ENCODE peak calls at places on chromosomes 6 and 20, in four cellular contexts. R, H, T and X are unnamed samples.

GRCh38 chr6:112801681-112802080 is 454.6 kb downstream of the RFPL4B start:
- DNase-seq in R (no peak), H (no peak), T (no peak), X (no peak)

GRCh38 chr6:126033696-126034095 is 47.4 kb downstream of the TRMT11 start:
- DNase-seq in R (peak), H (peak), T (no peak), X (peak)

GRCh38 chr20:47187450-47188195 is 168.9 kb downstream of the ZMYND8 start:
- DNase-seq in R (no peak), H (no peak), T (no peak), X (no peak)

GRCh38 chr6:15520616-15521203 is 142.1 kb downstream of the DTNBP1 start:
- DNase-seq in R (no peak), H (no peak), T (no peak), X (no peak)

GRCh38 chr6:14147891-14148290 is 30.3 kb downstream of the CD83 start:
- DNase-seq in R (no peak), H (no peak), T (no peak), X (no peak)

GRCh38 chr6:47034919-47035318 is 7.2 kb downstream of the ADGRF1 start:
- DNase-seq in R (peak), H (peak), T (no peak), X (no peak)

GRCh38 chr6:154766288-154766687 is 33.1 kb downstream of the SCAF8 start:
- DNase-seq in R (peak), H (no peak), T (no peak), X (no peak)

GRCh38 chr6:69887026-69887425 is 20.7 kb downstream of the COL19A1 start:
- DNase-seq in R (no peak), H (no peak), T (no peak), X (no peak)

GRCh38 chr6:37155394-37156312 is 14.3 kb upstream of the PIM1 start:
- DNase-seq in R (no peak), H (no peak), T (no peak), X (no peak)

GRCh38 chr6:170433163-170434095 is 119.7 kb downstream of the PSMB1 start:
- DNase-seq in R (no peak), H (no peak), T (no peak), X (no peak)

GRCh38 chr6:38413097-38413800 is 226.5 kb downstream of the BTBD9 start:
- DNase-seq in R (no peak), H (no peak), T (no peak), X (no peak)

GRCh38 chr6:108785653-108786052 is 62.6 kb upstream of the ARMC2 start:
- DNase-seq in R (no peak), H (no peak), T (no peak), X (no peak)

GRCh38 chr6:156617376-156617775 is 159.8 kb upstream of the ARID1B start:
- DNase-seq in R (peak), H (no peak), T (no peak), X (no peak)

GRCh38 chr6:169256061-169256460 is 2.4 kb upstream of the THBS2 start:
- DNase-seq in R (no peak), H (no peak), T (no peak), X (no peak)

GRCh38 chr6:161400650-161401049 is 126.8 kb upstream of the AGPAT4 start:
- DNase-seq in R (no peak), H (no peak), T (no peak), X (no peak)

GRCh38 chr6:1864496-1864895 is 254.8 kb downstream of the FOXC1 start:
- DNase-seq in R (no peak), H (peak), T (no peak), X (no peak)

GRCh38 chr6:156912431-156912830 is 135.3 kb downstream of the ARID1B start:
- DNase-seq in R (no peak), H (peak), T (no peak), X (no peak)

GRCh38 chr20:49915118-49915379 is 280 bp downstream of the SPATA2 start:
- DNase-seq in R (no peak), H (no peak), T (no peak), X (no peak)

GRCh38 chr6:169997187-169997929 is 245.9 kb downstream of the ERMARD start:
- DNase-seq in R (no peak), H (no peak), T (no peak), X (no peak)

GRCh38 chr20:11451793-11452291 is 465.9 kb upstream of the BTBD3 start:
- DNase-seq in R (no peak), H (peak), T (no peak), X (no peak)

GRCh38 chr6:169315830-169316614 is 62.4 kb upstream of the THBS2 start:
- DNase-seq in R (no peak), H (no peak), T (no peak), X (no peak)

GRCh38 chr6:30231067-30231466 is 17.9 kb upstream of the TRIM26 start:
- DNase-seq in R (no peak), H (no peak), T (no peak), X (no peak)

GRCh38 chr6:72525821-72526550 is 95.9 kb upstream of the KCNQ5 start:
- DNase-seq in R (no peak), H (no peak), T (no peak), X (no peak)

GRCh38 chr6:107627928-107628327 is 138.0 kb downstream of the SOBP start:
- DNase-seq in R (no peak), H (no peak), T (no peak), X (no peak)

GRCh38 chr6:169990095-169991030 is 238.9 kb downstream of the ERMARD start:
- DNase-seq in R (peak), H (no peak), T (no peak), X (no peak)

GRCh38 chr20:25360631-25361286 is 29.9 kb downstream of the ABHD12 start:
- DNase-seq in R (peak), H (no peak), T (no peak), X (no peak)

GRCh38 chr6:110949679-110950285 is 8.7 kb upstream of the GTF3C6 start:
- DNase-seq in R (peak), H (peak), T (no peak), X (peak)

GRCh38 chr20:9923648-9924047 is 84.8 kb upstream of the PAK5 start:
- DNase-seq in R (no peak), H (no peak), T (no peak), X (no peak)

GRCh38 chr6:12569646-12570045 is 146.9 kb upstream of the PHACTR1 start:
- DNase-seq in R (no peak), H (no peak), T (no peak), X (no peak)

GRCh38 chr6:105204331-105204730 is 24.5 kb upstream of the POPDC3 start:
- DNase-seq in R (no peak), H (no peak), T (no peak), X (no peak)

GRCh38 chr6:37582309-37582708 is 82.6 kb upstream of the CCDC167 start:
- DNase-seq in R (no peak), H (peak), T (no peak), X (no peak)

GRCh38 chr20:21518292-21518991 is 4.6 kb upstream of the NKX2-2 start:
- DNase-seq in R (no peak), H (peak), T (peak), X (no peak)

GRCh38 chr6:64104051-64104450 is 468.4 kb downstream of the PHF3 start:
- DNase-seq in R (no peak), H (no peak), T (no peak), X (no peak)

GRCh38 chr20:24779166-24779565 is 169.9 kb upstream of the CST7 start:
- DNase-seq in R (no peak), H (no peak), T (no peak), X (no peak)

GRCh38 chr20:62138912-62139311 is 4.3 kb downstream of the PSMA7 start:
- DNase-seq in R (no peak), H (no peak), T (no peak), X (no peak)

GRCh38 chr20:63941282-63942060 is 14.7 kb downstream of the UCKL1 start:
- DNase-seq in R (no peak), H (peak), T (peak), X (peak)

GRCh38 chr6:42411431-42411830 is 40.3 kb downstream of the TRERF1 start:
- DNase-seq in R (no peak), H (no peak), T (no peak), X (no peak)

DNA sequence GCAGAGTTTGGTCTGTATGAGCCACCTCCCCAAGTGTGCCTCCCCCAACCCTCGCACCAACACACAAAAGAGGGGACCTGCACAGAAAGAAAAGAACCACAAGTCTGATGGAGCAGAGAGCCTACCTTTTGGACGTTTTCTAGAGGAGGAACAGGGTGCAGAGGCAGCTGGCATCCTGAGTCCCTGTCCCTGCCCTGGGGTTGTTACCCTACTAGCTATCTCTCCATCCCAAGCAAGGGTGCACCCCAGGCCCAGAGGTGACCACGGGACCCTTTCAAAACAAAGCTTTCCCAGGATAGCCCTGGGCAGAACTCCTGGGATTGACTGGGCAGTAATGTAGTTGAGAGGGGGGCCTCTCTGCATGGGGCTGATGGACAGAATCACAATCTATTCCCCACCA is 9.7 kb upstream of the MATN4 start:
- DNase-seq in R (no peak), H (no peak), T (no peak), X (no peak)
- H3K4me3 ChIP-seq in R (no peak), H (no peak), T (no peak), X (no peak)

GRCh38 chr6:84764332-84765049 is at the start of gene TBX18:
- DNase-seq in R (peak), H (peak), T (peak), X (peak)

GRCh38 chr6:84763397-84764331 is 734 bp downstream of the TBX18 start:
- DNase-seq in R (peak), H (peak), T (peak), X (peak)

GRCh38 chr6:84762220-84762940 is 2.0 kb downstream of the TBX18 start:
- DNase-seq in R (peak), H (peak), T (no peak), X (no peak)

GRCh38 chr6:84766118-84766683 is 1.8 kb upstream of the TBX18 start:
- DNase-seq in R (no peak), H (peak), T (peak), X (no peak)

DNA sequence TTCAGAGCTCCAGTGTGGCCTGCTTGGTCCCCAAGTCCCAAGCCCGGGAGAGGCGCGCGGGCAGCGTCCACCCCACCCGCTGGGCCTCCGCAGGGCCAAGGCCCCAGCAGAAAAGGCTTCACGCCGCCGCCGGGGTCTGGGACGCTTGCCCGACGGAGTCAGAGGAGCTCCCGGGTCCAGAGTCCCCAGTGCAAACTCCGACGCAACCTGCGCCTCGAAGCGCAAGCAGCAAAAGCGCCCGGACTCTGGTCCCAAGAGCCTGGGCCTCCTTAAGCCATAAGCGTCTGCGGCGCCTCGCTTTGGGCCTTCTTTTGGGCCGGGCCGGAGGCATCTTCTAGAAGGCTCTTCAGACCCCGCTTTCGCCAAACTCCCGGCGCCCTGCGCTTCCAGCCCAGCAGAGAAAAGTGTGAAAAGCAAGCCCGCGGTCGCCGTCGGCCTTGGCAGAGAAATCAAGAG is 1.4 kb downstream of the TBX18 start:
- DNase-seq in R (peak), H (peak), T (peak), X (no peak)
- TF ChIP-seq EZH2 in R (no peak), H (peak), T (peak), X (no peak)

DNA sequence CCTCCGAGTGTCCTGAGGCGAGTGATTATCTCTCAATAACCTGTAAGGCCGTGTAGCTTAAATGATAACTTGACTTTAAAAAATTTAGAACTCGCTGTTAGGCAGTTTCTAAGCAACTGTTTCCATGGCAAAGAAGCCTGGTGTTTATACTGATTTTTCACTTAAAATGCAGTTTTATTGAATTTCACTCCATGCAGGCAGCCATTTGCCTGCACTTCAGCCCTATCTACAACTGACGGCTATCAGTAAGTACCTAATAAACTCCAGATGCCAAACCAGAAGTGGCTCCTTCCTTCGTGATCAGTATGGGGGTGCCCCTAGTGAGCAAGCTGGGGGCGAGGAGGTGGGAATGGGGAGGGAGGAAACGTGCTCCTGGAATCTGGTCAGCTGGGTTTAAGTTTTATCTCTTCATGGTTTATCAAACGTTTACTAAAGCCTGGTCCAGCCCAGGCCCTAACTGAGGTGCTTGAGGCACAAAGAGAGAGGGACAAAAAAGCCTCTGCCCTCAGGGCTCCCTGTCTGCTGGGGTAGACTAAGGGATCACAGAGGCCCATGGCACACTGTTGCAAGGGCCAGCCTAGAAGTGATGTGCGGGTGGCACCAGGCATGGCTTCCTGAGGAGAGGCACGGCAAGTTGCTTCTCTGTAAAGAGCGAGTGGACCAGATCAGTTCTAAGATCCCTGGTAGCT is 45.5 kb downstream of the TTI1 start:
- DNase-seq in R (no peak), H (no peak), T (no peak), X (no peak)
- TF ChIP-seq POLR2AphosphoS5 in R (no peak), H (no peak), T (no peak), X (no peak)

GRCh38 chr6:135087803-135088202 is 33.2 kb upstream of the HBS1L start:
- DNase-seq in R (no peak), H (no peak), T (no peak), X (no peak)
- H3K4me3 ChIP-seq in R (no peak), H (no peak), T (no peak), X (no peak)

DNA sequence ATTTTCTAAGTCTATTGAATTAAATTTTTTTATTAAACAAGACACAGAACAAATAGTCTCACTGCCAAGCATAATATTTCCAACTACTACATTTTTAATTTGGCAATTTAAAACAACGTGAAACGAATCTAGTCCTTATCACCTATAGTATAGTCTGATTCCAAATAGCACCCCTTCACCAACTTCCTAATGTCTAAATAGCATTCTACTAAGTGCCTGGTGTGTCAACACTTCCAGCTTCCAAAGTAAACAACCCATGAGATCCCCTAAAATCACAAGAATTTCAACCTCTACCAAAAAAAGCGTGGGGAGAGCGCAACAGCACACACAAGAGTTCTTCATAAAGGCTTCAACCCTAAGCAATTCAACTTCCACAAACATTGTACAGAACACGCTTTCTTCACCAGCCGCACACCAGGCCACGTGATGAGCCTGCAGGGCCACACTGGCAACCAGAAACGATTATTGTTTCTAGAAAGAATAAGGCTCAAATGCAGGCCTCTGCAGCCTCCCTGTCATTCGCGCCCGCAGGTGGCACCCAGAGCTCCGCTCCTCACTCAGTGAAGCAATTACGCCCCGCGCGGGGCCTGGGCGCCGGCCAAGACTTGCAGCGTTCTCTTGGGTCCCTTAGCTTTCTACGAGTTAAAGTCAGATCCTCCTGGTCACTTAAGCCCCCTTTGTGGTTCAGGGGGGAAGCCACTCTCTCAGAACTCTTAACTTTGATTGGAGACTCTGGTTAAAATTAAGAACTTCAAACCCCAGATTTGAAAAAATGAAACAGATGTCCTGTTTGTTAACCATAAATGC is 18.4 kb downstream of the SIM1 start:
- DNase-seq in R (peak), H (peak), T (peak), X (no peak)
- TF ChIP-seq EZH2 in R (no peak), H (no peak), T (no peak), X (no peak)

GRCh38 chr20:37344506-37345338 is 1.2 kb upstream of the SRC start:
- DNase-seq in R (no peak), H (no peak), T (no peak), X (no peak)

GRCh38 chr20:37346232-37346525 is 239 bp downstream of the SRC start:
- DNase-seq in R (no peak), H (no peak), T (no peak), X (no peak)

GRCh38 chr20:37343994-37344355 is 2.0 kb upstream of the SRC start:
- DNase-seq in R (no peak), H (no peak), T (no peak), X (no peak)

GRCh38 chr20:37346526-37347346 is 796 bp downstream of the SRC start:
- DNase-seq in R (no peak), H (peak), T (no peak), X (no peak)

GRCh38 chr20:37345339-37346231 is at the start of gene SRC:
- DNase-seq in R (peak), H (peak), T (peak), X (no peak)
- TF ChIP-seq POLR2AphosphoS5 in R (peak), H (peak), T (peak), X (peak)

GRCh38 chr6:90284236-90284744 is 12.4 kb downstream of the BACH2 start:
- DNase-seq in R (peak), H (peak), T (no peak), X (no peak)
- H3K4me3 ChIP-seq in R (peak), H (no peak), T (no peak), X (no peak)

DNA sequence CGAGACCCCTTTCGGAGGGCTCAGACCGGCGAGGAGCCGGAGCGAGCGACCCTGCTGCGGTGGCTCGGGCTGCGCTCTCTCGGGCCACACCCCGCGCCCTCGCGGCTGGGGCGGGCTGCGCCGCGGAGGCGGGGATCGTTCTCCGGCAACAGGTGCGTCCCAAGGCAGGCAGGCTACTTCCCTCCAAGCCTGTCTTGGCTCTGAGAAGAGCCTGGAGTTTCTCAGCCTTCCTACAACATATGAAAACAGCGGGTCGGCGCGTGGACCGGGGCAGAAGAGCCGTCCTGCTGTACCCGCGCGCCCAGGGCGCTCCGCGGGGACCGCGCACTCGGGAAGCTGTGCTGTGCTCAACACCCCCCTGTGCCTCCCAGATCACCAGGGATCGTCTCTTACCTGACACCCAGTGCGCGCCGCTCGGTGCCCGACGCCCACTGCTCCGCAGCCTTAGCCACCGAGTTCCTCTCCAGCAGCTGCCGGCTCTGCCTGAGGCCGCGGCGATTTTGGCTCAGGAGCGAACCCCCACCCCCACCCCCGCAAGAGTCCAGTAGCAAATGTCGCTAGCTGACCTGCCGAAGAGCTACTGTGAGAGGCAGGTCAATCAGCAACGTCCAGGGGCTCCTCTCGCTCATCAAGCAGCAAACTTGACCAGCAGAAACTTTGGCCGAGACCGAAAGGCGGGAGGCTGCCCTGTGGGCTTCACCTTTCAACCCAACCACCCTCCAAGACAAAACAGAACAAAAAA is 3.7 kb upstream of the OLIG3 start:
- DNase-seq in R (no peak), H (peak), T (peak), X (no peak)
- TF ChIP-seq EZH2 in R (peak), H (peak), T (peak), X (peak)

DNA sequence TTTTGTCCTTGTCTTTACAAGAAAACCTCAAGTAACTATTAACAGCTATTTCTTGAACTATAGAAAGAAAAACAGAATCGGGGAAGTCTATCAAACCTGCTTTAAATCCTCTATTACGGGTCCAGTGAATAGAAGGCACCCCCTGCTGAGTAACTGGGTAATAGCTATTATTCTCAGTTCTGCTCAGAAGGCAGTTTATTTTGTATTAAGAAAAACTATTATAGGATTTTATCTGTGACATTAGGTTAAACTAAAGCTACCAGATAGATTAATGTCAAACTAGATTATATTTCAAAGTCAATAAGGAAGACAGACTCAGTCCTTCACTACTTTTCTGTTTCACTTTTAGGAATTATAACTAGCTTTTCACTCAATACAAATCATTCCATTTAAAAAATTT is 93.7 kb downstream of the DST start:
- DNase-seq in R (peak), H (peak), T (no peak), X (no peak)
- TF ChIP-seq POLR2AphosphoS5 in R (no peak), H (no peak), T (no peak), X (no peak)

GRCh38 chr6:28885149-28885738 is 38.5 kb downstream of the TRIM27 start:
- DNase-seq in R (no peak), H (peak), T (no peak), X (no peak)
- H3K4me3 ChIP-seq in R (no peak), H (no peak), T (no peak), X (no peak)